ENCODE peak calls at places on chromosomes 6 and 20, in six cellular contexts. F is uterus, D is transverse colon, Q is HCT116, U is IMR-90, H is tibial nerve. J is an unnamed sample.
A peak's percentile ranks its signal among the peaks of the same experiment; 100 is the strongest.

GRCh38 chr20:3777726-3778629 is 3.3 kb downstream of the SPEF1 start:
- DNase-seq in F (peak; percentile 70), D (peak; percentile 69), Q (no peak), U (no peak), H (peak; percentile 48), J (no peak)

GRCh38 chr20:35603695-35604443 is 11.8 kb upstream of the SPAG4 start:
- DNase-seq in F (no peak), D (no peak), Q (no peak), U (no peak), H (no peak), J (no peak)

GRCh38 chr20:15122613-15123012 is 785.2 kb upstream of the FLRT3 start:
- DNase-seq in F (no peak), D (no peak), Q (no peak), U (no peak), H (no peak), J (no peak)

GRCh38 chr6:7541175-7542064 is at the start of gene DSP:
- DNase-seq in F (no peak), D (peak; percentile 90), Q (peak; percentile 48), U (no peak), H (no peak), J (no peak)

GRCh38 chr20:3766832-3767433 is 620 bp downstream of the ADISSP start:
- DNase-seq in F (no peak), D (peak; percentile 31), Q (no peak), U (no peak), H (no peak), J (no peak)

GRCh38 chr6:1633366-1634021 is 23.8 kb downstream of the FOXC1 start:
- DNase-seq in F (no peak), D (no peak), Q (no peak), U (no peak), H (no peak), J (no peak)

GRCh38 chr6:90466191-90466940 is 120.5 kb downstream of the MAP3K7 start:
- DNase-seq in F (no peak), D (no peak), Q (no peak), U (peak; percentile 16), H (no peak), J (no peak)

GRCh38 chr20:41029150-41029872 is 689 bp downstream of the TOP1 start:
- DNase-seq in F (no peak), D (peak; percentile 32), Q (no peak), U (no peak), H (no peak), J (no peak)

GRCh38 chr6:127538750-127539264 is 19.7 kb upstream of the MTCL3 start:
- DNase-seq in F (no peak), D (no peak), Q (no peak), U (no peak), H (no peak), J (no peak)

GRCh38 chr20:58993332-58994248 is 12.5 kb downstream of the NELFCD start:
- DNase-seq in F (peak; percentile 13), D (no peak), Q (no peak), U (no peak), H (no peak), J (no peak)

GRCh38 chr6:337782-338464 is 45.6 kb downstream of the DUSP22 start:
- DNase-seq in F (no peak), D (no peak), Q (no peak), U (peak; percentile 25), H (no peak), J (no peak)

GRCh38 chr20:38722708-38723068 is 1.6 kb upstream of the SLC32A1 start:
- DNase-seq in F (no peak), D (no peak), Q (no peak), U (no peak), H (no peak), J (no peak)

GRCh38 chr6:55955684-55956083 is 80.3 kb upstream of the BMP5 start:
- DNase-seq in F (no peak), D (no peak), Q (no peak), U (no peak), H (no peak), J (no peak)

GRCh38 chr6:3220366-3220765 is 7.1 kb downstream of the TUBB2B start:
- DNase-seq in F (no peak), D (no peak), Q (no peak), U (no peak), H (no peak), J (no peak)

GRCh38 chr20:44176833-44177533 is 10.0 kb downstream of the JPH2 start:
- DNase-seq in F (no peak), D (peak; percentile 72), Q (no peak), U (no peak), H (no peak), J (no peak)

GRCh38 chr6:3245216-3245615 is 13.5 kb upstream of the PSMG4 start:
- DNase-seq in F (no peak), D (no peak), Q (no peak), U (no peak), H (no peak), J (no peak)

GRCh38 chr6:133001040-133001570 is 186.7 kb downstream of the RPS12 start:
- DNase-seq in F (no peak), D (no peak), Q (no peak), U (no peak), H (no peak), J (no peak)

GRCh38 chr20:25270829-25271251 is 23.0 kb downstream of the PYGB start:
- DNase-seq in F (peak; percentile 13), D (peak; percentile 4), Q (no peak), U (no peak), H (no peak), J (no peak)

GRCh38 chr6:134519456-134519855 is 201.5 kb upstream of the SGK1 start:
- DNase-seq in F (peak; percentile 22), D (no peak), Q (no peak), U (peak; percentile 51), H (no peak), J (no peak)

GRCh38 chr6:148959511-148959910 is 212.7 kb downstream of the UST start:
- DNase-seq in F (no peak), D (no peak), Q (no peak), U (no peak), H (no peak), J (no peak)

GRCh38 chr6:40950986-40951730 is 87.9 kb downstream of the UNC5CL start:
- DNase-seq in F (no peak), D (no peak), Q (no peak), U (peak; percentile 41), H (no peak), J (peak; percentile 51)

GRCh38 chr20:53978497-53978896 is 91.9 kb downstream of the BCAS1 start:
- DNase-seq in F (no peak), D (no peak), Q (no peak), U (no peak), H (no peak), J (no peak)

GRCh38 chr6:93592417-93592816 is 173.1 kb upstream of the EPHA7 start:
- DNase-seq in F (no peak), D (no peak), Q (no peak), U (no peak), H (no peak), J (no peak)

GRCh38 chr6:150466196-150466595 is 97.4 kb downstream of the IYD start:
- DNase-seq in F (no peak), D (no peak), Q (no peak), U (no peak), H (no peak), J (no peak)

GRCh38 chr20:33981964-33982363 is 11.7 kb upstream of the RALY start:
- DNase-seq in F (no peak), D (no peak), Q (no peak), U (no peak), H (no peak), J (no peak)

GRCh38 chr20:13302647-13303425 is 81.8 kb downstream of the ISM1 start:
- DNase-seq in F (no peak), D (peak; percentile 32), Q (peak; percentile 4), U (no peak), H (no peak), J (peak; percentile 28)

GRCh38 chr20:10653593-10654288 is 20.1 kb downstream of the JAG1 start:
- DNase-seq in F (peak; percentile 79), D (peak; percentile 41), Q (no peak), U (peak; percentile 94), H (no peak), J (no peak)

GRCh38 chr6:3899970-3900439 is 50.8 kb downstream of the FAM50B start:
- DNase-seq in F (peak; percentile 6), D (peak; percentile 43), Q (no peak), U (no peak), H (no peak), J (no peak)

GRCh38 chr20:60187683-60188082 is 229.5 kb downstream of the CDH26 start:
- DNase-seq in F (no peak), D (no peak), Q (no peak), U (no peak), H (no peak), J (no peak)

GRCh38 chr20:48159156-48159971 is 374.1 kb upstream of the SULF2 start:
- DNase-seq in F (no peak), D (no peak), Q (no peak), U (no peak), H (no peak), J (no peak)

GRCh38 chr6:155224031-155224451 is 39.8 kb upstream of the CLDN20 start:
- DNase-seq in F (no peak), D (no peak), Q (peak; percentile 73), U (peak; percentile 95), H (no peak), J (peak; percentile 50)

GRCh38 chr20:62631336-62632317 is 10.7 kb upstream of the SLCO4A1 start:
- DNase-seq in F (no peak), D (no peak), Q (no peak), U (no peak), H (no peak), J (no peak)

GRCh38 chr6:20826378-20826777 is 292.1 kb downstream of the CDKAL1 start:
- DNase-seq in F (no peak), D (no peak), Q (no peak), U (peak; percentile 78), H (no peak), J (no peak)

GRCh38 chr6:25899580-25900408 is 25.8 kb upstream of the SLC17A3 start:
- DNase-seq in F (no peak), D (no peak), Q (no peak), U (no peak), H (no peak), J (no peak)
- TF ChIP-seq POLR2A in F (no peak), D (no peak), Q (no peak), U (no peak), H (no peak), J (no peak)

GRCh38 chr6:31624070-31624469 is 3.6 kb downstream of the PRRC2A start:
- DNase-seq in F (no peak), D (no peak), Q (no peak), U (no peak), H (no peak), J (no peak)
- TF ChIP-seq POLR2A in F (no peak), D (no peak), Q (no peak), U (no peak), H (no peak), J (no peak)

GRCh38 chr20:36951198-36951976 is at the start of gene SAMHD1:
- DNase-seq in F (peak; percentile 96), D (peak; percentile 97), Q (peak; percentile 96), U (peak; percentile 98), H (peak; percentile 96), J (peak; percentile 99)
- TF ChIP-seq POLR2A in F (peak; percentile 89), D (peak; percentile 84), Q (peak; percentile 34), U (no peak), H (peak; percentile 99), J (peak; percentile 40)

GRCh38 chr6:107459283-107460073 is at the start of gene PDSS2:
- DNase-seq in F (peak; percentile 98), D (peak; percentile 99), Q (peak; percentile 91), U (peak; percentile 95), H (peak; percentile 99), J (peak; percentile 62)
- TF ChIP-seq POLR2A in F (peak; percentile 54), D (peak; percentile 91), Q (peak; percentile 87), U (peak; percentile 58), H (peak; percentile 71), J (peak; percentile 62)